ENCODE peak calls at places on chromosomes 12 and 14, in four cellular contexts. R, C, E and B are unnamed samples.

GRCh38 chr12:95788637-95789036 is 1.9 kb downstream of the NTN4 start:
- DNase-seq in E (no peak), C (no peak), R (no peak), B (no peak)

GRCh38 chr14:100552524-100553125 is 34.6 kb downstream of the BEGAIN start:
- DNase-seq in E (no peak), C (no peak), R (no peak), B (no peak)

GRCh38 chr14:62251237-62251636 is 489.0 kb downstream of the SNAPC1 start:
- DNase-seq in C (peak; percentile 43), E (no peak), R (no peak), B (no peak)

GRCh38 chr14:59308706-59309105 is 120.2 kb downstream of the DAAM1 start:
- DNase-seq in C (no peak), R (no peak), E (no peak), B (no peak)

GRCh38 chr14:92026548-92027190 is 13.2 kb downstream of the TRIP11 start:
- DNase-seq in E (no peak), R (no peak), C (no peak), B (no peak)

GRCh38 chr12:11834104-11834812 is 184.8 kb downstream of the ETV6 start:
- DNase-seq in R (no peak), C (no peak), E (no peak), B (no peak)

GRCh38 chr14:92940543-92940942 is 17.6 kb downstream of the CHGA start:
- DNase-seq in R (no peak), C (no peak), E (no peak), B (no peak)

GRCh38 chr12:19288603-19289244 is 150.6 kb upstream of the AEBP2 start:
- DNase-seq in C (peak; percentile 32), R (peak; percentile 14), E (no peak), B (peak; percentile 38)

GRCh38 chr12:107369679-107370078 is 276.3 kb upstream of the CRY1 start:
- DNase-seq in R (no peak), C (no peak), E (no peak), B (no peak)

GRCh38 chr12:94621662-94622359 is 28.5 kb downstream of the TMCC3 start:
- DNase-seq in R (no peak), C (no peak), E (no peak), B (no peak)

GRCh38 chr12:63420206-63420644 is 248.1 kb downstream of the DPY19L2 start:
- DNase-seq in R (peak; percentile 81), E (peak; percentile 58), C (peak; percentile 36), B (peak; percentile 49)

GRCh38 chr12:101710289-101710688 is 12.8 kb downstream of the CHPT1 start:
- DNase-seq in R (no peak), E (no peak), C (no peak), B (no peak)

GRCh38 chr12:44885902-44886301 is 9.8 kb upstream of the NELL2 start:
- DNase-seq in R (no peak), C (no peak), E (no peak), B (no peak)

GRCh38 chr12:102114212-102114611 is 5.7 kb downstream of the NUP37 start:
- DNase-seq in R (no peak), C (no peak), E (no peak), B (no peak)

GRCh38 chr14:34039428-34040047 is 88.7 kb upstream of the EGLN3 start:
- DNase-seq in C (peak; percentile 72), E (no peak), R (no peak), B (no peak)

GRCh38 chr12:103772367-103773108 is 68.5 kb downstream of the NT5DC3 start:
- DNase-seq in R (no peak), C (no peak), E (no peak), B (no peak)

GRCh38 chr12:94889512-94890210 is 113.8 kb downstream of the NDUFA12 start:
- DNase-seq in C (no peak), E (no peak), R (no peak), B (no peak)

GRCh38 chr12:12273291-12273957 is 6.6 kb upstream of the LRP6 start:
- DNase-seq in E (no peak), R (no peak), C (no peak), B (no peak)

GRCh38 chr14:104171948-104172347 is 33.6 kb downstream of the KIF26A start:
- DNase-seq in E (no peak), R (no peak), C (no peak), B (no peak)

GRCh38 chr14:88562831-88563686 is at the start of gene ZC3H14:
- DNase-seq in C (peak; percentile 77), E (no peak), R (peak; percentile 88), B (peak; percentile 91)

GRCh38 chr14:101123639-101124525 is 220.4 kb upstream of the RTL1 start:
- DNase-seq in E (no peak), C (no peak), R (no peak), B (no peak)

GRCh38 chr12:80101126-80101525 is 1.8 kb downstream of the OTOGL start:
- DNase-seq in E (no peak), R (peak; percentile 29), C (no peak), B (no peak)

GRCh38 chr12:80099259-80099658 is at the start of gene OTOGL:
- DNase-seq in E (no peak), C (no peak), R (no peak), B (no peak)

DNA sequence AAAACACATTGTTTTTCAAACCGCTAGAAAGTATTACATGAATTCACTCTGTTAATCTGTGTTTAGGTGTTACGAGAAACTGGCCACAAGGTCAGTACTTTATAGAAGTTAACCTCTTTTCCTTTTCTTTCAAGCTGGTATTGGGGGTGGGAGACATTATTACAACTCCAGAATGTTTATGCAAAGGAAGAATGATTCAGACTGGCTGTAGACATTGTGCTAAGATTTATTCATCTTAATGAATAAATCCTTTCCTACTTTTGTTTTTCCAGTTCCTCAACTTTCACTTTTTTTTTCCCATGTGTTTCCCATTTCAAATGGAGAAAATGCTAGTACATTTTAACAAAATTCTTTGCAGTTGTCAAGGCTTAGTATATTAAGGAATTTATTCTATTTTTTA is 1.2 kb downstream of the OTOGL start:
- DNase-seq in R (no peak), C (no peak), E (no peak), B (no peak)
- TF ChIP-seq CEBPB in R (no peak), C (no peak), E (no peak), B (no peak)

DNA sequence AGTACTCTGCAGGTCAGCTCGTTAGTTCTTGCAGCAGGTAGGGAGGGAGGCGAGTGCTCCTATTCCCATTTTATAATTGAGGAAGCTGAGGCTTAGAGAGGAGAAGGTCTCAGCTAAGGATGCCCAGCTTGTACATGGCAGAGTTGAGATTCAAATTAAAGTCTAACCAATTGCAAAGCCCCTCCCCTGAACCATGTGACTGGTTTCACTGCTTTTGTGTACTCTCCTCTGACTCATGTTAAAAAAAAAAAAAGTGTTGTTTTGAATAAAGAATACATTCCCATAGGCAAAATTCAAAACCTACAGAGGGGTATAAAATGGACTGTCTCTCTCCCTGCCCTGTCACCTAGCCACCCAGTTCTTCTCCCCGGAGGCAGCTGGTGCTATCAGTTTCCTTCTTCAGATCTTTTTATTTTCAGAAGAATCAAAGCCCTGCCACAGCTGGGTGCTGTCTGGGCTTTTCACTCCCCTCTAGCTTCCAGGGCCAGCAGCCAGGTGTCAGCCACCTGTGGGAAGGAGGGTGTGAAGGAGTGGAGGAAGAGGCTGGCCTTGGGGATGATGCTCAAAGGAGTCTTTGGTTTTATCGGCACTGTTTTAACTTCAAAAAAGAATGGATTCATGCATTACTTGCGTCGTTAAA is 5.4 kb downstream of the PSMD9 start:
- DNase-seq in E (no peak), R (peak; percentile 31), C (peak; percentile 69), B (peak; percentile 65)
- TF ChIP-seq JUN in E (no peak), R (no peak), C (no peak), B (no peak)

GRCh38 chr12:49873361-49873934 is 30.3 kb downstream of the FAIM2 start:
- DNase-seq in C (no peak), R (no peak), E (no peak), B (no peak)
- TF ChIP-seq CEBPB in C (no peak), R (no peak), E (no peak), B (no peak)

GRCh38 chr12:4856556-4856955 is 53.1 kb upstream of the KCNA1 start:
- DNase-seq in C (no peak), E (no peak), R (no peak), B (no peak)

GRCh38 chr12:4862809-4863208 is 46.9 kb upstream of the KCNA1 start:
- DNase-seq in C (no peak), E (no peak), R (no peak), B (no peak)

GRCh38 chr12:4858385-4858784 is 51.3 kb upstream of the KCNA1 start:
- DNase-seq in R (no peak), C (peak; percentile 32), E (no peak), B (no peak)

GRCh38 chr12:4857472-4858291 is 52.0 kb upstream of the KCNA1 start:
- DNase-seq in E (peak; percentile 50), R (peak; percentile 53), C (peak; percentile 41), B (peak; percentile 57)

DNA sequence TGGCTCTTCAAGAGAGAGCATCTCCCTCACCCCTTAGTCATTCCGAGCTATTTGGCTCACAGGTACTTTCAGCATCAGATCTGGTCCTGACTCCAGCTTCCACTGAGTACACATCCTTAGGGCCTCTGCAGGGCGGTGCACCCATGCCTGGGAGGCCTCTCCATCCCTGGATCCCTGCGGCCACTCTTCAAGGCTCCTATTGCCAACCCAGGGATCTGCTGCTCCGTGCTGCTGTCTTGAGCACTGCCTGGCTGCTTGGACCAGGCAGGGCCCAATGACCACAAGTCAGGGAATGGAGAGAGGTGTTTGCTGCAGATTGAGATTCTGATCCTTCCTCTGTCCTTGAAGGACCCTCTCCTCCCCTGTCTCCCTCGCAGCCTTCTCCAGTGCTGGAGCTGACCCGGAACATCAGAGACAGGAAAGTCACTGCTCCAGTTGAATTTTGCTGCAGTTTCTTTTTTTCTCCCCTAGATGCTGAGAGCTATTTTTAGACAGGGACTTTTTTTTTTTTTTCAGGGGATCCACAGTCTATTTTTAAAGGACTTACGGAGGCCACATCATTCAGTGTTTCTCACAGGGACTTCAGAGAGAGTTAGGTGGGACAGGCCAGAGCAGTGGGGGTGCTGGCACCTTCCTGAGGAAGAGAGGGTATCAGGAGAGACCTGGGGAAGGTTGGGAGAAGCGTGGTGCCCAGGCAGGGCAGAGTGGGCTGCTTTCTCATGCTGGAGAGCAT is 50.1 kb upstream of the KCNA1 start:
- DNase-seq in E (no peak), R (no peak), C (no peak), B (no peak)
- TF ChIP-seq JUN in E (no peak), R (no peak), C (no peak), B (no peak)